ENCODE peak calls at places on chromosome 17, in ten cellular contexts. O, J, Y, Z, W, P, I, N, C and L are unnamed samples. For H3K4me1, the result is how much of the 10 kb centered on the place peaks cover.

GRCh38 chr17:49106366-49107210 is 26.0 kb upstream of the B4GALNT2 start:
- DNase-seq in O (no peak), J (no peak), Y (no peak), Z (no peak), W (no peak), P (peak), I (no peak), N (no peak), C (no peak), L (no peak)

GRCh38 chr17:81419886-81420768 is 24.9 kb downstream of the BAHCC1 start:
- DNase-seq in O (no peak), J (no peak), Y (no peak), Z (no peak), W (peak), P (peak), I (no peak), N (no peak), C (no peak), L (no peak)

GRCh38 chr17:73906896-73907600 is 262.8 kb upstream of the SDK2 start:
- DNase-seq in O (no peak), J (no peak), Y (no peak), Z (no peak), W (no peak), P (no peak), I (no peak), N (no peak), C (no peak), L (no peak)

GRCh38 chr17:57402691-57403090 is 146.4 kb downstream of the MSI2 start:
- DNase-seq in O (no peak), J (no peak), Y (no peak), Z (no peak), W (no peak), P (no peak), I (no peak), N (no peak), C (no peak), L (no peak)

GRCh38 chr17:57523926-57524634 is 221.0 kb downstream of the CCDC182 start:
- DNase-seq in O (no peak), J (no peak), Y (no peak), Z (peak), W (peak), P (peak), I (peak), N (no peak), C (peak), L (peak)

GRCh38 chr17:30495586-30495985 is 18.4 kb downstream of the GOSR1 start:
- DNase-seq in O (no peak), J (no peak), Y (no peak), Z (no peak), W (no peak), P (no peak), I (peak), N (no peak), C (no peak), L (no peak)

GRCh38 chr17:17511971-17512858 is 16.0 kb upstream of the RASD1 start:
- DNase-seq in O (peak), J (no peak), Y (no peak), Z (no peak), W (peak), P (peak), I (no peak), N (no peak), C (peak), L (peak)

GRCh38 chr17:6627019-6627418 is 13.5 kb downstream of the KIAA0753 start:
- DNase-seq in O (no peak), J (no peak), Y (no peak), Z (no peak), W (no peak), P (peak), I (peak), N (no peak), C (no peak), L (no peak)

GRCh38 chr17:35254107-35254802 is 11.4 kb downstream of the SLFN5 start:
- DNase-seq in O (no peak), J (no peak), Y (no peak), Z (peak), W (peak), P (peak), I (peak), N (peak), C (peak), L (peak)

GRCh38 chr17:48503747-48504146 is 27.1 kb downstream of the HOXB1 start:
- DNase-seq in O (no peak), J (no peak), Y (no peak), Z (no peak), W (no peak), P (no peak), I (no peak), N (peak), C (no peak), L (no peak)

GRCh38 chr17:27756467-27757371 is 43.6 kb downstream of the NOS2 start:
- DNase-seq in O (no peak), J (peak), Y (peak), Z (peak), W (peak), P (peak), I (peak), N (peak), C (peak), L (no peak)

GRCh38 chr17:61002316-61002736 is 324.7 kb downstream of the BCAS3 start:
- DNase-seq in O (no peak), J (no peak), Y (peak), Z (no peak), W (no peak), P (peak), I (peak), N (peak), C (no peak), L (no peak)

GRCh38 chr17:31853911-31854470 is 5.1 kb downstream of the COPRS start:
- DNase-seq in O (no peak), J (no peak), Y (no peak), Z (no peak), W (no peak), P (no peak), I (no peak), N (no peak), C (no peak), L (no peak)

GRCh38 chr17:17724991-17725852 is 44.0 kb downstream of the RAI1 start:
- DNase-seq in O (no peak), J (no peak), Y (no peak), Z (no peak), W (no peak), P (no peak), I (peak), N (peak), C (no peak), L (no peak)

GRCh38 chr17:7024402-7024785 is 1.5 kb downstream of the BCL6B start:
- DNase-seq in O (no peak), J (no peak), Y (no peak), Z (no peak), W (no peak), P (no peak), I (no peak), N (no peak), C (no peak), L (no peak)

GRCh38 chr17:41689497-41690299 is 1.0 kb downstream of the EIF1 start:
- DNase-seq in O (no peak), J (peak), Y (peak), Z (peak), W (no peak), P (peak), I (peak), N (peak), C (no peak), L (no peak)

GRCh38 chr17:68719431-68719830 is 118.3 kb upstream of the FAM20A start:
- DNase-seq in O (no peak), J (no peak), Y (no peak), Z (no peak), W (no peak), P (peak), I (peak), N (no peak), C (no peak), L (no peak)

GRCh38 chr17:78992542-78993212 is 13.0 kb upstream of the LGALS3BP start:
- DNase-seq in O (peak), J (no peak), Y (no peak), Z (no peak), W (peak), P (no peak), I (no peak), N (no peak), C (no peak), L (no peak)

GRCh38 chr17:41665566-41666335 is 22.9 kb upstream of the EIF1 start:
- DNase-seq in O (peak), J (peak), Y (peak), Z (peak), W (peak), P (peak), I (peak), N (peak), C (peak), L (peak)

GRCh38 chr17:36921131-36921851 is 16.0 kb upstream of the LHX1 start:
- DNase-seq in O (no peak), J (no peak), Y (no peak), Z (no peak), W (peak), P (no peak), I (no peak), N (peak), C (no peak), L (no peak)

GRCh38 chr17:15404116-15404730 is 62.8 kb upstream of the TEKT3 start:
- DNase-seq in O (no peak), J (no peak), Y (no peak), Z (no peak), W (no peak), P (peak), I (peak), N (no peak), C (no peak), L (no peak)

GRCh38 chr17:30969989-30970680 is 704 bp upstream of the RNF135 start:
- DNase-seq in O (no peak), J (no peak), Y (peak), Z (peak), W (peak), P (peak), I (no peak), N (no peak), C (no peak), L (no peak)

GRCh38 chr17:72534776-72535175 is 414.0 kb downstream of the SOX9 start:
- DNase-seq in O (no peak), J (no peak), Y (no peak), Z (no peak), W (no peak), P (no peak), I (no peak), N (no peak), C (no peak), L (no peak)

GRCh38 chr17:65079489-65079900 is 23.0 kb upstream of the GNA13 start:
- DNase-seq in O (no peak), J (no peak), Y (no peak), Z (no peak), W (no peak), P (no peak), I (no peak), N (no peak), C (no peak), L (no peak)

GRCh38 chr17:30249460-30249859 is 14.0 kb upstream of the SLC6A4 start:
- DNase-seq in O (no peak), J (no peak), Y (no peak), Z (no peak), W (no peak), P (no peak), I (no peak), N (no peak), C (no peak), L (no peak)

GRCh38 chr17:40556884-40557414 is 8.3 kb downstream of the CCR7 start:
- DNase-seq in O (peak), J (no peak), Y (no peak), Z (no peak), W (peak), P (no peak), I (peak), N (no peak), C (no peak), L (no peak)

GRCh38 chr17:30586818-30587595 is 109.8 kb downstream of the GOSR1 start:
- DNase-seq in O (no peak), J (no peak), Y (no peak), Z (no peak), W (no peak), P (peak), I (peak), N (no peak), C (no peak), L (no peak)

GRCh38 chr17:32461853-32462617 is 17.7 kb downstream of the PSMD11 start:
- DNase-seq in O (no peak), J (peak), Y (peak), Z (no peak), W (peak), P (peak), I (peak), N (peak), C (no peak), L (no peak)

GRCh38 chr17:18004345-18004744 is 31.7 kb downstream of the DRC3 start:
- DNase-seq in O (no peak), J (no peak), Y (no peak), Z (no peak), W (no peak), P (no peak), I (no peak), N (no peak), C (no peak), L (no peak)

DNA sequence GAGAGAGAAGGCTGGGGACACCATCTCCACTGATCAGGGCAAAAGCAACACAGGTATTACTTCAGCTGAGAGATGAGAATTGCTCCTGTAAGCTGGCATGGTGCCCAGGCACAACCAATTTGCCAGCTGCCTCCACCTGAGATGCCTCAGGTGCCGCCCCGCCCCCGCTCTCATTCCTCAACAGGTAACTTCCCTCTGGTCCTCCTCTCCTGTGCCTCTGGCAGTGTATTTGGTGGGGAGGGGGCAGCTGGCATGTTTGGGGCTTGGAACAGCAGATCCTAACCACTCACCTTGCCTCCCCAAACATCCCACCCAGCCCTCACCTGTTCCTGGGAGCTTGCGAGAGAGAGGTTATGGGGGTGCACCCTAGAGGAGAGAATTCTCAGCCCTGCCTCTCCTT is 2.9 kb upstream of the SRCIN1 start:
- DNase-seq in O (peak), J (no peak), Y (no peak), Z (peak), W (peak), P (no peak), I (no peak), N (no peak), C (no peak), L (peak)
- H3K27ac ChIP-seq in O (no peak), J (no peak), Y (no peak), Z (no peak), W (no peak), P (no peak), I (no peak), N (no peak), C (no peak), L (no peak)

GRCh38 chr17:66351053-66351452 is 48.6 kb downstream of the PRKCA start:
- DNase-seq in O (peak), J (no peak), Y (no peak), Z (no peak), W (peak), P (no peak), I (no peak), N (no peak), C (peak), L (peak)
- H3K4me3 ChIP-seq in O (no peak), J (no peak), Y (no peak), Z (no peak), W (no peak), P (no peak), I (no peak), N (no peak), C (no peak), L (no peak)

GRCh38 chr17:77443743-77444260 is 303.0 kb downstream of the SEC14L1 start:
- DNase-seq in O (no peak), J (no peak), Y (no peak), Z (no peak), W (no peak), P (no peak), I (no peak), N (no peak), C (no peak), L (no peak)
- H3K4me1 ChIP-seq in O (under half), J (half or more), Y (half or more), Z (under half), W (half or more), P (half or more), I (under half), N (under half), C (under half), L (half or more)

GRCh38 chr17:76132574-76133338 is 8.3 kb downstream of the FOXJ1 start:
- DNase-seq in O (peak), J (no peak), Y (no peak), Z (peak), W (peak), P (no peak), I (no peak), N (no peak), C (no peak), L (peak)
- H3K27ac ChIP-seq in O (peak), J (no peak), Y (no peak), Z (peak), W (no peak), P (no peak), I (no peak), N (no peak), C (no peak), L (no peak)

DNA sequence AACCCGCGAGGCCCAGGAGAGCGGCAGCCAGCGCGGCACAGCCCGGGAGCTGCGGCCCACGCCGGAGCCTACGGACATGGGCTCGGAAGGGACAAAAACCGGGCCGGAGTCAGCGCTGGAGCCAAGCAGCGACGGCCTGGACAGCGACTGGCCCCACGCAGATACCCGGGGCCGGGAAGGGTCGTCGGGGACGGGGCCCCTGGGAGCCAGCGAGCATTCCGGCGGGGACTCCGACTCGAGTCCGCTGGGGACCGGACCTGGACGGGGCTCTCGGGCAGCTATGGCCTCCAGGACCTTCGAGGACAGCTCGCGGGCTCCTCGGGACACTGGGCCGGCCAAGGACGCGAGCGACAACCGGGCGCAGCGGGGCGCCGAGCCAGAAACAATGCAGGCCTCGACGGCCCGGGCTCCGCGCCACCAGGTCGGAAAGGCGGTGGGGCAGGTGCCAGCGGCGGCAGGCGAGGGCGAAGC is 981 bp downstream of the MYO15B start:
- DNase-seq in O (peak), J (no peak), Y (no peak), Z (peak), W (peak), P (no peak), I (no peak), N (no peak), C (peak), L (peak)
- H3K4me3 ChIP-seq in O (peak), J (peak), Y (peak), Z (peak), W (peak), P (no peak), I (peak), N (peak), C (peak), L (peak)